ENCODE peak calls at places on chromosomes 16 and 17, in four cellular contexts. One of them, this sample, is unnamed.

GRCh38 chr17:75594499-75595283 is 7.1 kb downstream of the MYO15B start:
- DNase-seq in K562: no peak
- DNase-seq in HepG2: no peak
- DNase-seq in H1: no peak
- DNase-seq in this sample: no peak

GRCh38 chr17:3792481-3792880 is 8.5 kb downstream of the ITGAE start:
- DNase-seq in HepG2: no peak
- DNase-seq in K562: no peak
- DNase-seq in H1: no peak
- DNase-seq in this sample: no peak

GRCh38 chr17:82648761-82649474 is 674 bp upstream of the WDR45B start:
- DNase-seq in H1: no peak
- DNase-seq in HepG2: no peak
- DNase-seq in K562: peak; percentile 48
- DNase-seq in this sample: no peak

GRCh38 chr17:12209792-12210191 is 189.1 kb downstream of the MAP2K4 start:
- DNase-seq in H1: no peak
- DNase-seq in HepG2: no peak
- DNase-seq in K562: no peak
- DNase-seq in this sample: no peak

GRCh38 chr16:3776316-3776715 is 59.0 kb upstream of the TRAP1 start:
- DNase-seq in H1: no peak
- DNase-seq in K562: no peak
- DNase-seq in HepG2: no peak
- DNase-seq in this sample: no peak

GRCh38 chr16:5235119-5235518 is 137.5 kb upstream of the EEF2KMT start:
- DNase-seq in K562: no peak
- DNase-seq in H1: no peak
- DNase-seq in HepG2: no peak
- DNase-seq in this sample: no peak

GRCh38 chr16:71870818-71871217 is 13.2 kb downstream of the ZNF821 start:
- DNase-seq in K562: no peak
- DNase-seq in HepG2: no peak
- DNase-seq in H1: no peak
- DNase-seq in this sample: no peak

GRCh38 chr17:40490289-40490853 is 11.1 kb downstream of the TNS4 start:
- DNase-seq in HepG2: no peak
- DNase-seq in H1: no peak
- DNase-seq in K562: peak; percentile 34
- DNase-seq in this sample: no peak

GRCh38 chr17:73179878-73180277 is 13.0 kb upstream of the COG1 start:
- DNase-seq in H1: no peak
- DNase-seq in HepG2: no peak
- DNase-seq in K562: no peak
- DNase-seq in this sample: no peak

GRCh38 chr16:2840914-2841313 is 10.8 kb downstream of the ZG16B start:
- DNase-seq in H1: no peak
- DNase-seq in K562: no peak
- DNase-seq in HepG2: no peak
- DNase-seq in this sample: no peak

GRCh38 chr17:36722121-36722902 is 120.9 kb downstream of the MRM1 start:
- DNase-seq in HepG2: no peak
- DNase-seq in H1: no peak
- DNase-seq in K562: peak; percentile 92
- DNase-seq in this sample: no peak

GRCh38 chr16:76573281-76573680 is 296.1 kb downstream of the CNTNAP4 start:
- DNase-seq in K562: no peak
- DNase-seq in H1: no peak
- DNase-seq in HepG2: no peak
- DNase-seq in this sample: no peak

GRCh38 chr17:39812466-39812865 is 51.6 kb downstream of the IKZF3 start:
- DNase-seq in H1: no peak
- DNase-seq in K562: no peak
- DNase-seq in HepG2: no peak
- DNase-seq in this sample: no peak

GRCh38 chr16:85969159-85969558 is 70.2 kb downstream of the IRF8 start:
- DNase-seq in K562: no peak
- DNase-seq in H1: no peak
- DNase-seq in HepG2: no peak
- DNase-seq in this sample: no peak

GRCh38 chr17:47649972-47650524 is 329 bp downstream of the KPNB1 start:
- DNase-seq in K562: no peak
- DNase-seq in H1: no peak
- DNase-seq in HepG2: no peak
- DNase-seq in this sample: no peak

GRCh38 chr17:45578516-45579455 is 88.3 kb upstream of the PLEKHM1 start:
- DNase-seq in HepG2: no peak
- DNase-seq in K562: no peak
- DNase-seq in H1: no peak
- DNase-seq in this sample: no peak

GRCh38 chr16:80047796-80048649 is 447.5 kb upstream of the MAF start:
- DNase-seq in H1: no peak
- DNase-seq in HepG2: no peak
- DNase-seq in K562: no peak
- DNase-seq in this sample: no peak

GRCh38 chr16:80051040-80051439 is 450.5 kb upstream of the MAF start:
- DNase-seq in HepG2: no peak
- DNase-seq in H1: no peak
- DNase-seq in K562: no peak
- DNase-seq in this sample: no peak

GRCh38 chr16:80041399-80041798 is 440.9 kb upstream of the MAF start:
- DNase-seq in H1: no peak
- DNase-seq in K562: no peak
- DNase-seq in HepG2: no peak
- DNase-seq in this sample: no peak

GRCh38 chr16:80046848-80047247 is 446.3 kb upstream of the MAF start:
- DNase-seq in H1: no peak
- DNase-seq in HepG2: no peak
- DNase-seq in K562: no peak
- DNase-seq in this sample: no peak

DNA sequence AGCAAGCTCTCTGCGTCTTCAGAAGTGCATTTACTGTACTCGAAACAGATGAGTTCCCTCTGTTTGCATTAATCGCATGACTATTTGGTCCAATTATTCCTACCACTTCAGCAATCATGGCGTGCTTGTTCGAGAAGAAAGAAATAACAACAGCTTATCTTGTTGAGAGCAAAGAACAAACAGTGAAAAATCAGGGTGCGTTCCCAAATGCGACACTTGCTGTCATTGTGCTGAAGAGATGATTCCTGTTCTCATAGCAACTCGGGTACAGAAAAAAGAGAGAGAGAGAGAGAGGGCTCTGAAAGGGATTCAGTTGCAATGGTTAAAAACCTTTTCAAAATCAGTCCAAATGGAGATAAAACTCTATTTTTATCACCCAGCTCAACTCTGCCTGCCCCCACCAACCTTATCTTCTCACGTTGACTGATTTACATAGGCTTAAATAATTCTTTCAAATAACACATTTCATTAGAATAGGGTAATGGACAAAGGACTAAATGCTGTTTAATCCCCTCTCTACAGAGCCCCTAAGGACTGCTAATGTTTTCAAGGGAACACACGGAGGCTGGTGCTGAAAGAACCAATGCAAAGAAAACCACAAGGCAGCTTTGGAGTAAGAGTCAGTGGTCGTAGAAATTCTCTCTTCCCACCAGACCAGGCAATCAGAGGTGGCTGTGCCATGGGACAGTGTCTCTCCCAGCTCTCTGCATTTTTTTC is 445.6 kb upstream of the MAF start:
- DNase-seq in HepG2: no peak
- DNase-seq in K562: no peak
- DNase-seq in H1: no peak
- DNase-seq in this sample: no peak
- TF ChIP-seq BRCA1 in HepG2: no peak
- TF ChIP-seq BRCA1 in K562: no peak
- TF ChIP-seq BRCA1 in H1: no peak
- TF ChIP-seq BRCA1 in this sample: no peak

GRCh38 chr16:47473794-47474193 is 12.7 kb downstream of the PHKB start:
- DNase-seq in K562: no peak
- DNase-seq in H1: no peak
- DNase-seq in HepG2: no peak
- DNase-seq in this sample: no peak

GRCh38 chr16:47480410-47480809 is 19.3 kb downstream of the PHKB start:
- DNase-seq in H1: no peak
- DNase-seq in K562: no peak
- DNase-seq in HepG2: no peak
- DNase-seq in this sample: no peak

GRCh38 chr16:47475786-47476185 is 14.7 kb downstream of the PHKB start:
- DNase-seq in K562: no peak
- DNase-seq in H1: no peak
- DNase-seq in HepG2: peak; percentile 93
- DNase-seq in this sample: no peak

GRCh38 chr16:47481698-47482374 is 20.7 kb downstream of the PHKB start:
- DNase-seq in K562: no peak
- DNase-seq in H1: no peak
- DNase-seq in HepG2: no peak
- DNase-seq in this sample: no peak

GRCh38 chr16:47477680-47478079 is 16.5 kb downstream of the PHKB start:
- DNase-seq in HepG2: no peak
- DNase-seq in K562: no peak
- DNase-seq in H1: no peak
- DNase-seq in this sample: no peak
- TF ChIP-seq BRCA1 in HepG2: no peak
- TF ChIP-seq BRCA1 in K562: no peak
- TF ChIP-seq BRCA1 in H1: no peak
- TF ChIP-seq BRCA1 in this sample: no peak

GRCh38 chr17:29344201-29344856 is 45.8 kb upstream of the TAOK1 start:
- DNase-seq in HepG2: no peak
- DNase-seq in K562: no peak
- DNase-seq in H1: no peak
- DNase-seq in this sample: no peak

GRCh38 chr17:29345066-29345465 is 45.1 kb upstream of the TAOK1 start:
- DNase-seq in HepG2: no peak
- DNase-seq in K562: no peak
- DNase-seq in H1: no peak
- DNase-seq in this sample: no peak

GRCh38 chr17:29346462-29346861 is 43.7 kb upstream of the TAOK1 start:
- DNase-seq in K562: no peak
- DNase-seq in H1: no peak
- DNase-seq in HepG2: no peak
- DNase-seq in this sample: no peak

GRCh38 chr17:29341726-29342125 is 47.8 kb upstream of the NUFIP2 start:
- DNase-seq in K562: no peak
- DNase-seq in HepG2: no peak
- DNase-seq in H1: no peak
- DNase-seq in this sample: no peak

GRCh38 chr17:29342148-29342765 is 47.9 kb upstream of the TAOK1 start:
- DNase-seq in HepG2: no peak
- DNase-seq in H1: no peak
- DNase-seq in K562: no peak
- DNase-seq in this sample: no peak
- TF ChIP-seq BRCA1 in HepG2: no peak
- TF ChIP-seq BRCA1 in H1: no peak
- TF ChIP-seq BRCA1 in K562: no peak
- TF ChIP-seq BRCA1 in this sample: no peak

GRCh38 chr17:67312265-67312664 is 54.1 kb downstream of the PSMD12 start:
- DNase-seq in K562: no peak
- DNase-seq in HepG2: no peak
- DNase-seq in H1: no peak
- DNase-seq in this sample: no peak
- TF ChIP-seq BRCA1 in K562: no peak
- TF ChIP-seq BRCA1 in HepG2: no peak
- TF ChIP-seq BRCA1 in H1: no peak
- TF ChIP-seq BRCA1 in this sample: no peak

This sample was measured in GM12878.